ENCODE peak calls at places on chromosomes 2 and 18, in six cellular contexts. O, L, P, J, F and I are unnamed samples.

GRCh38 chr2:209960676-209961630 is 41.5 kb upstream of the RPE start:
- DNase-seq in P (peak), F (peak), J (peak), L (peak), O (peak), I (peak)

GRCh38 chr18:48902023-48902855 is 48.5 kb downstream of the SMAD7 start:
- DNase-seq in F (peak), O (peak), J (peak), P (peak), L (peak), I (peak)

GRCh38 chr2:230738924-230739323 is 26.3 kb downstream of the CAB39 start:
- DNase-seq in P (no peak), L (no peak), O (no peak), F (no peak), J (no peak), I (no peak)

GRCh38 chr2:74374509-74375205 is 5.5 kb downstream of the DCTN1 start:
- DNase-seq in J (peak), L (peak), P (peak), F (peak), O (peak), I (peak)

GRCh38 chr2:124877065-124877671 is 852.1 kb downstream of the CNTNAP5 start:
- DNase-seq in P (peak), J (peak), L (no peak), F (peak), O (no peak), I (no peak)

GRCh38 chr18:67425724-67426123 is 90.8 kb downstream of the DSEL start:
- DNase-seq in L (no peak), O (no peak), P (peak), J (no peak), F (peak), I (peak)

GRCh38 chr2:61620244-61621159 is 82.3 kb upstream of the XPO1 start:
- DNase-seq in P (peak), O (peak), J (peak), F (peak), L (no peak), I (peak)

GRCh38 chr2:37323770-37324535 is 680 bp downstream of the PRKD3 start:
- DNase-seq in O (peak), F (peak), J (no peak), P (peak), L (no peak), I (peak)

GRCh38 chr2:120539937-120540718 is 194.2 kb downstream of the INHBB start:
- DNase-seq in P (peak), F (peak), J (peak), O (no peak), L (peak), I (peak)

GRCh38 chr2:46275995-46276394 is 21.2 kb upstream of the EPAS1 start:
- DNase-seq in L (peak), F (peak), J (no peak), O (no peak), P (no peak), I (no peak)

GRCh38 chr2:173048530-173048900 is 27.1 kb upstream of the MAP3K20 start:
- DNase-seq in F (no peak), L (no peak), O (no peak), J (no peak), P (no peak), I (no peak)

GRCh38 chr2:43110442-43110871 is 115.9 kb downstream of the ZFP36L2 start:
- DNase-seq in O (no peak), F (peak), P (peak), J (peak), L (peak), I (no peak)

GRCh38 chr18:68417166-68417776 is 297.6 kb downstream of the TMX3 start:
- DNase-seq in L (no peak), O (no peak), F (no peak), J (no peak), P (no peak), I (peak)

GRCh38 chr2:157751462-157752058 is 122.9 kb upstream of the ACVR1C start:
- DNase-seq in J (peak), O (peak), L (peak), F (no peak), P (peak), I (peak)

GRCh38 chr2:209426432-209426831 is 2.6 kb downstream of the MAP2 start:
- DNase-seq in P (no peak), L (peak), J (peak), F (peak), O (no peak), I (peak)

GRCh38 chr18:23650963-23651927 is 11.5 kb downstream of the ANKRD29 start:
- DNase-seq in F (peak), O (no peak), L (no peak), P (peak), J (peak), I (peak)

GRCh38 chr18:51051105-51051712 is 21.2 kb downstream of the SMAD4 start:
- DNase-seq in L (no peak), J (no peak), O (peak), P (peak), F (peak), I (peak)

GRCh38 chr18:11176416-11176815 is 27.0 kb upstream of the PIEZO2 start:
- DNase-seq in O (no peak), J (no peak), F (peak), P (peak), L (no peak), I (no peak)

GRCh38 chr2:37472959-37473358 is 128.5 kb downstream of the QPCT start:
- DNase-seq in P (peak), O (no peak), J (no peak), L (no peak), F (peak), I (peak)

GRCh38 chr2:188189356-188189755 is 102.3 kb upstream of the GULP1 start:
- DNase-seq in L (no peak), F (no peak), O (no peak), J (no peak), P (peak), I (peak)

GRCh38 chr2:12455626-12456025 is 261.1 kb upstream of the TRIB2 start:
- DNase-seq in J (no peak), L (no peak), F (peak), O (no peak), P (peak), I (no peak)

GRCh38 chr2:184452907-184453306 is 145.4 kb upstream of the ZNF804A start:
- DNase-seq in F (no peak), L (no peak), J (no peak), O (no peak), P (no peak), I (no peak)
- H3K4me3 ChIP-seq in F (no peak), L (no peak), J (no peak), O (no peak), P (no peak), I (no peak)

GRCh38 chr18:38575648-38576047 is 1010.0 kb upstream of the CELF4 start:
- DNase-seq in O (no peak), F (no peak), L (no peak), P (no peak), J (no peak), I (no peak)
- H3K4me3 ChIP-seq in O (no peak), F (no peak), L (no peak), P (no peak), J (no peak), I (no peak)

GRCh38 chr2:196987298-196987653 is 60.8 kb upstream of the PGAP1 start:
- DNase-seq in J (no peak), P (peak), O (no peak), L (no peak), F (peak), I (peak)

GRCh38 chr2:196985524-196986183 is 59.1 kb upstream of the PGAP1 start:
- DNase-seq in O (no peak), P (no peak), J (no peak), F (no peak), L (no peak), I (no peak)

GRCh38 chr2:196988599-196988998 is 62.1 kb upstream of the PGAP1 start:
- DNase-seq in F (no peak), P (no peak), O (no peak), J (no peak), L (no peak), I (no peak)

GRCh38 chr2:196989496-196989895 is 63.0 kb upstream of the PGAP1 start:
- DNase-seq in P (no peak), L (no peak), J (no peak), F (no peak), O (no peak), I (no peak)

GRCh38 chr2:196987654-196988364 is 61.3 kb upstream of the PGAP1 start:
- DNase-seq in F (peak), L (no peak), J (peak), P (peak), O (no peak), I (peak)
- H3K4me3 ChIP-seq in F (peak), L (no peak), J (peak), P (peak), O (no peak), I (no peak)

GRCh38 chr2:201120500-201120899 is 4.5 kb downstream of the CFLAR start:
- DNase-seq in L (no peak), F (no peak), O (no peak), P (no peak), J (no peak), I (no peak)
- H3K4me3 ChIP-seq in L (peak), F (peak), O (peak), P (no peak), J (no peak), I (no peak)

GRCh38 chr2:112163541-112163981 is 25.4 kb downstream of the FBLN7 start:
- DNase-seq in P (no peak), J (no peak), F (no peak), O (no peak), L (no peak), I (no peak)

GRCh38 chr2:112162956-112163355 is 24.8 kb downstream of the FBLN7 start:
- DNase-seq in P (no peak), J (no peak), F (no peak), L (no peak), O (no peak), I (no peak)

GRCh38 chr2:112160591-112161250 is 22.5 kb downstream of the FBLN7 start:
- DNase-seq in O (no peak), F (no peak), L (peak), P (no peak), J (no peak), I (no peak)

GRCh38 chr2:112162341-112162740 is 24.2 kb downstream of the FBLN7 start:
- DNase-seq in J (no peak), O (no peak), F (no peak), P (no peak), L (no peak), I (no peak)

DNA sequence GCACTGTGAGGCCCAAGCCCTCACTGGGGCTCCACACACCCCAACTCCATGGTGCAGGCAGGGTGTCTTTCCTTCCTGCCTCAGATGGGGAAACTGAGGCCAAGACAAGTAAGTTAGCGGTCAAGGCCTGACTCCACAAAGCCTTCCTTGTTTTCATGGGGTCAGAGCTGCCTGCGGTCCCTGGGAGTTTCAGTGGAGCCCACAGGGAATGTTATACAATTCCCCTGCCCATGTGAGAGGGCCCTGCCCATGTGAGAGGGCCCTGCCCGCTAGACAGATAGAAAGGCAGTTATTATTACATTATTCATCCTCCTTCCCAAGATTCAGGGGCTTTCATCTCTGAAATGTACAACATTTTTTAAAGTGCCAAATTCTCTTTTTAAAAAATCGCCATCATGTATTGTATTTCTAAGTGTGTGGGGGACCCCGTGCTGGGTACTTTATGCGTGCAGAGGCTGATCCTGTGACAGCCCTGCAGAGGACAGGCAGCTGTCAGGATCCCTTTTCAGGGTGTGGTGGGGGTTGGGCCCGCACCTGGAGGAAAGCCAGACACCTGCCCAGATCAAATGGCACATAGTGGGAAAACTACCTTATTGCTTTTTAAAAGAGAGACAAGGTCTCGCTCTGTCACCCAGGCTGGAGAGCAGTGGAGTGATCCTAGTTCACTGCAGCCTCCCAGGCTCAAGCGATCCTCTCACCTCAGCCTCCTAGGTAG is 23.4 kb downstream of the FBLN7 start:
- DNase-seq in O (no peak), F (no peak), P (no peak), J (no peak), L (peak), I (no peak)
- H3K4me3 ChIP-seq in O (no peak), F (no peak), P (no peak), J (no peak), L (no peak), I (no peak)

DNA sequence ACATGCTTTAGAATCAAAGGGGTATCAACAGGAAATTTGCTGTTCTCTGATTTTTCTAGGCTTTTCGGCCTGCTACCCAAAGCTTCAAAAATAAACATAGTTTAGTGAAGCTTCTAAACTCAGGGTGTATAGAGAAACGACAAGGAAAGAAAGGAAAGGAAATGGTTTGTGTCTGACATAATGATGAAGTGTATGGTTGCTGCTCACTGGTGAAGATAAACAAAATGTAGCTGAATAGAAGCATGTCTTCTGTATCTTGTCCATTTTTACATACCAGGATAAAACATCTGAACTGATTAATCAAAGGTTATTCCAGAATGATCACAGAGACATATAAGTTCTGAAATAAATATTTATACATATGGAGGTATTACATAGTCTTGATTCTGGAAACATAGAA is 1324.6 kb upstream of the NRXN1 start:
- DNase-seq in O (no peak), L (no peak), J (no peak), P (peak), F (peak), I (no peak)
- H3K4me3 ChIP-seq in O (no peak), L (no peak), J (no peak), P (no peak), F (no peak), I (no peak)

GRCh38 chr2:169012812-169013627 is 18.1 kb downstream of the ABCB11 start:
- DNase-seq in P (no peak), F (peak), J (no peak), O (no peak), L (no peak), I (no peak)
- H3K4me3 ChIP-seq in P (no peak), F (no peak), J (no peak), O (no peak), L (no peak), I (no peak)